ENCODE peak calls at places on chromosome X, in ten cellular contexts. One of them, this sample, is unnamed.

GRCh38 chrX:15146515-15146914 is 123.4 kb downstream of the ASB9 start:
- DNase-seq in AG10803: peak; percentile 5
- DNase-seq in PC-3: peak; percentile 58
- DNase-seq in GM10248: no peak
- DNase-seq in pancreas: no peak
- DNase-seq in astrocyte of the cerebellum: no peak
- DNase-seq in endothelial cell: peak; percentile 39
- DNase-seq in glutamatergic neuron: peak; percentile 44
- DNase-seq in Calu3: peak; percentile 9
- DNase-seq in fibroblast of lung: no peak
- DNase-seq in this sample: peak; percentile 37

GRCh38 chrX:129755779-129756650 is 17.2 kb downstream of the XPNPEP2 start:
- DNase-seq in fibroblast of lung: no peak
- DNase-seq in PC-3: no peak
- DNase-seq in GM10248: peak; percentile 45
- DNase-seq in AG10803: no peak
- DNase-seq in astrocyte of the cerebellum: no peak
- DNase-seq in pancreas: no peak
- DNase-seq in endothelial cell: no peak
- DNase-seq in Calu3: no peak
- DNase-seq in glutamatergic neuron: no peak
- DNase-seq in this sample: no peak

GRCh38 chrX:54695231-54695630 is 102.8 kb downstream of the ITIH6 start:
- DNase-seq in PC-3: peak; percentile 63
- DNase-seq in AG10803: no peak
- DNase-seq in GM10248: no peak
- DNase-seq in pancreas: no peak
- DNase-seq in glutamatergic neuron: no peak
- DNase-seq in astrocyte of the cerebellum: no peak
- DNase-seq in fibroblast of lung: no peak
- DNase-seq in Calu3: no peak
- DNase-seq in endothelial cell: no peak
- DNase-seq in this sample: no peak

GRCh38 chrX:118182050-118182449 is 65.4 kb upstream of the KLHL13 start:
- DNase-seq in Calu3: no peak
- DNase-seq in glutamatergic neuron: no peak
- DNase-seq in AG10803: no peak
- DNase-seq in GM10248: no peak
- DNase-seq in astrocyte of the cerebellum: no peak
- DNase-seq in pancreas: no peak
- DNase-seq in fibroblast of lung: peak; percentile 48
- DNase-seq in PC-3: no peak
- DNase-seq in endothelial cell: no peak
- DNase-seq in this sample: no peak

GRCh38 chrX:107827137-107827831 is 1.6 kb downstream of the MID2 start:
- DNase-seq in endothelial cell: no peak
- DNase-seq in glutamatergic neuron: no peak
- DNase-seq in astrocyte of the cerebellum: no peak
- DNase-seq in Calu3: no peak
- DNase-seq in GM10248: no peak
- DNase-seq in fibroblast of lung: no peak
- DNase-seq in AG10803: no peak
- DNase-seq in pancreas: no peak
- DNase-seq in PC-3: no peak
- DNase-seq in this sample: no peak

GRCh38 chrX:152601848-152602616 is 35.7 kb upstream of the GABRQ start:
- DNase-seq in Calu3: peak; percentile 1
- DNase-seq in endothelial cell: peak; percentile 2
- DNase-seq in astrocyte of the cerebellum: no peak
- DNase-seq in pancreas: no peak
- DNase-seq in GM10248: no peak
- DNase-seq in fibroblast of lung: peak; percentile 66
- DNase-seq in PC-3: peak; percentile 37
- DNase-seq in glutamatergic neuron: no peak
- DNase-seq in AG10803: no peak
- DNase-seq in this sample: no peak

GRCh38 chrX:114582698-114583395 is 1.0 kb upstream of the HTR2C start:
- DNase-seq in GM10248: no peak
- DNase-seq in PC-3: no peak
- DNase-seq in glutamatergic neuron: peak; percentile 17
- DNase-seq in pancreas: no peak
- DNase-seq in AG10803: no peak
- DNase-seq in fibroblast of lung: no peak
- DNase-seq in astrocyte of the cerebellum: no peak
- DNase-seq in Calu3: no peak
- DNase-seq in endothelial cell: no peak
- DNase-seq in this sample: peak; percentile 1

GRCh38 chrX:32530802-32531403 is 680.4 kb downstream of the DMD start:
- DNase-seq in AG10803: peak; percentile 14
- DNase-seq in GM10248: peak; percentile 12
- DNase-seq in PC-3: peak; percentile 55
- DNase-seq in glutamatergic neuron: no peak
- DNase-seq in endothelial cell: peak; percentile 5
- DNase-seq in fibroblast of lung: peak; percentile 14
- DNase-seq in astrocyte of the cerebellum: peak; percentile 24
- DNase-seq in Calu3: peak; percentile 13
- DNase-seq in pancreas: peak; percentile 17
- DNase-seq in this sample: peak; percentile 36

GRCh38 chrX:115531818-115532403 is 29.1 kb upstream of the PLS3 start:
- DNase-seq in astrocyte of the cerebellum: no peak
- DNase-seq in Calu3: peak; percentile 7
- DNase-seq in endothelial cell: no peak
- DNase-seq in glutamatergic neuron: no peak
- DNase-seq in fibroblast of lung: peak; percentile 51
- DNase-seq in AG10803: peak; percentile 24
- DNase-seq in PC-3: peak; percentile 80
- DNase-seq in pancreas: no peak
- DNase-seq in GM10248: no peak
- DNase-seq in this sample: no peak

GRCh38 chrX:47571215-47571614 is 10.2 kb downstream of the ARAF start:
- DNase-seq in astrocyte of the cerebellum: no peak
- DNase-seq in fibroblast of lung: no peak
- DNase-seq in Calu3: no peak
- DNase-seq in endothelial cell: no peak
- DNase-seq in AG10803: no peak
- DNase-seq in PC-3: no peak
- DNase-seq in GM10248: peak; percentile 1
- DNase-seq in glutamatergic neuron: no peak
- DNase-seq in pancreas: no peak
- DNase-seq in this sample: no peak

GRCh38 chrX:7149421-7149820 is 1.5 kb upstream of the PUDP start:
- DNase-seq in AG10803: no peak
- DNase-seq in pancreas: no peak
- DNase-seq in fibroblast of lung: no peak
- DNase-seq in astrocyte of the cerebellum: no peak
- DNase-seq in glutamatergic neuron: no peak
- DNase-seq in GM10248: peak; percentile 21
- DNase-seq in Calu3: no peak
- DNase-seq in PC-3: no peak
- DNase-seq in endothelial cell: no peak
- DNase-seq in this sample: no peak

GRCh38 chrX:70554081-70554480 is 109.4 kb downstream of the DLG3 start:
- DNase-seq in GM10248: no peak
- DNase-seq in Calu3: no peak
- DNase-seq in PC-3: peak; percentile 59
- DNase-seq in endothelial cell: no peak
- DNase-seq in glutamatergic neuron: no peak
- DNase-seq in AG10803: peak; percentile 42
- DNase-seq in astrocyte of the cerebellum: peak; percentile 2
- DNase-seq in fibroblast of lung: peak; percentile 6
- DNase-seq in pancreas: no peak
- DNase-seq in this sample: no peak

GRCh38 chrX:123833387-123833786 is 26.5 kb upstream of the XIAP start:
- DNase-seq in fibroblast of lung: peak; percentile 15
- DNase-seq in endothelial cell: peak; percentile 53
- DNase-seq in GM10248: peak; percentile 65
- DNase-seq in astrocyte of the cerebellum: no peak
- DNase-seq in AG10803: no peak
- DNase-seq in PC-3: peak; percentile 83
- DNase-seq in glutamatergic neuron: peak; percentile 34
- DNase-seq in Calu3: peak; percentile 70
- DNase-seq in pancreas: peak; percentile 34
- DNase-seq in this sample: peak; percentile 38

GRCh38 chrX:153371256-153371655 is 29.9 kb downstream of the PNMA6E start:
- DNase-seq in astrocyte of the cerebellum: peak; percentile 20
- DNase-seq in endothelial cell: no peak
- DNase-seq in fibroblast of lung: peak; percentile 39
- DNase-seq in pancreas: no peak
- DNase-seq in GM10248: no peak
- DNase-seq in glutamatergic neuron: no peak
- DNase-seq in PC-3: no peak
- DNase-seq in AG10803: no peak
- DNase-seq in Calu3: no peak
- DNase-seq in this sample: no peak

GRCh38 chrX:105837227-105837626 is 14.9 kb downstream of the NRK start:
- DNase-seq in pancreas: peak; percentile 21
- DNase-seq in AG10803: peak; percentile 16
- DNase-seq in astrocyte of the cerebellum: peak; percentile 92
- DNase-seq in endothelial cell: no peak
- DNase-seq in PC-3: peak; percentile 90
- DNase-seq in fibroblast of lung: peak; percentile 88
- DNase-seq in Calu3: no peak
- DNase-seq in glutamatergic neuron: no peak
- DNase-seq in GM10248: no peak
- DNase-seq in this sample: no peak

DNA sequence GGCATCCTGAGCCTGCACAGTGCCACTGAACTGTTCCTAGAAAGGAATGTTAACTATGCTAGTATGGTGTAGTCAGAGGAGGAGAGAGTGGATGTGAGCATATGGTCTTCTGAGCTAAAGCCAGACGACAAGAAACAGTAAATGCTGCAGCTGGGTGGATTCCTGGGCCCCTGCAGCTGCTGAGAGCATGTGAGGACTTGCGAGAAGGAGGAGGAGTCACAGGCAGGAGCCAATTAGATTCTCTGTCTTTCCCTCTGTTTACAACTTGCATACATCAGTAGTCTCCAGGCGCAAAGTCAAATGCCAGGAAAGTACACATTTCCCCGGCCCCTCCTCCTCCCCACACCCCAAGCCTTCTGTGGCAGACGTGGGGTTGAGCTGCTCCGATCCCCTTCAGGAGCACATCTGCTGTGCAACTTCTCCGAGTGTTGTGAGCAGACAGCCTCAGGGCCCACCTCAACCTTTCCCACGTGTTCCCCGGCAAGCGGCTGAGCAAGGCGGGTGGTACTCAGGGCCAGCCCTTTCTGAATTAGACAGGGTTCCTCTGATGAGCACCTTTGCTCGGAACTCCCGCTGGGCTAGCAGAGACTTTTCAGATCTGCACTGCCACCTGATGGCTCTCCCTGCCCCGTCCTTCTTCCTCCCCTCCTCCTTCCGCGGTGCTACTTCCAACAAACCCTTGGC is 108.7 kb upstream of the ATP6AP2 start:
- DNase-seq in endothelial cell: no peak
- DNase-seq in PC-3: peak; percentile 29
- DNase-seq in GM10248: peak; percentile 30
- DNase-seq in astrocyte of the cerebellum: peak; percentile 43
- DNase-seq in glutamatergic neuron: no peak
- DNase-seq in fibroblast of lung: peak; percentile 83
- DNase-seq in pancreas: peak; percentile 38
- DNase-seq in AG10803: peak; percentile 89
- DNase-seq in Calu3: peak; percentile 3
- DNase-seq in this sample: no peak
- TF ChIP-seq CTCF in endothelial cell: no peak
- TF ChIP-seq CTCF in PC-3: peak; percentile 46
- TF ChIP-seq CTCF in GM10248: peak; percentile 24
- TF ChIP-seq CTCF in astrocyte of the cerebellum: no peak
- TF ChIP-seq CTCF in glutamatergic neuron: no peak
- TF ChIP-seq CTCF in fibroblast of lung: no peak
- TF ChIP-seq CTCF in pancreas: no peak
- TF ChIP-seq CTCF in AG10803: no peak
- TF ChIP-seq CTCF in Calu3: no peak
- TF ChIP-seq CTCF in this sample: no peak

DNA sequence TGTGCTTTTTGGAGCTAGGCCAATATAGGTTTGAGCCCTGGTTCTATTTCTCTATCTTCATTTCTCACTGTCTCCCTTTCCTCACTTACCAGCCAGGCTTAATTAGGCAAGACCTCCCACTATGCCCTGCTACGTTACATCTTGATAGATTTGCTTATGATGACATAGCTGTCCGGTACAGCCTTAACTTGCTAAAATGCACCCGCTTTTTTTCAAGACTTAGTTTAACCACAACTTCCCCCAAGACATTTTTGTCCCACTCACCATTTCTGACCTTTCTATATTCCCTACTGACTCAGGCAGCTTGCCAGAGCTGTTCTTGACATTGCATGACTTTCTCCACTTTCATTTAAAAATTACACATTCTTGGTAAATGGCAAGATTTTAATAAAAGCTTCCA is 152.6 kb downstream of the MID1 start:
- DNase-seq in fibroblast of lung: peak; percentile 77
- DNase-seq in Calu3: no peak
- DNase-seq in endothelial cell: no peak
- DNase-seq in PC-3: no peak
- DNase-seq in glutamatergic neuron: no peak
- DNase-seq in astrocyte of the cerebellum: peak; percentile 15
- DNase-seq in GM10248: no peak
- DNase-seq in pancreas: no peak
- DNase-seq in AG10803: peak; percentile 25
- DNase-seq in this sample: no peak
- TF ChIP-seq CTCF in fibroblast of lung: no peak
- TF ChIP-seq CTCF in Calu3: no peak
- TF ChIP-seq CTCF in endothelial cell: no peak
- TF ChIP-seq CTCF in PC-3: no peak
- TF ChIP-seq CTCF in glutamatergic neuron: no peak
- TF ChIP-seq CTCF in astrocyte of the cerebellum: no peak
- TF ChIP-seq CTCF in GM10248: no peak
- TF ChIP-seq CTCF in pancreas: no peak
- TF ChIP-seq CTCF in AG10803: no peak
- TF ChIP-seq CTCF in this sample: no peak

GRCh38 chrX:147476008-147476407 is 435.7 kb upstream of the FMR1 start:
- DNase-seq in Calu3: peak; percentile 8
- DNase-seq in glutamatergic neuron: peak; percentile 13
- DNase-seq in astrocyte of the cerebellum: no peak
- DNase-seq in fibroblast of lung: no peak
- DNase-seq in GM10248: peak; percentile 1
- DNase-seq in pancreas: no peak
- DNase-seq in endothelial cell: peak; percentile 37
- DNase-seq in AG10803: no peak
- DNase-seq in PC-3: peak; percentile 35
- DNase-seq in this sample: peak; percentile 1
- TF ChIP-seq CTCF in Calu3: no peak
- TF ChIP-seq CTCF in glutamatergic neuron: peak; percentile 18
- TF ChIP-seq CTCF in astrocyte of the cerebellum: no peak
- TF ChIP-seq CTCF in fibroblast of lung: no peak
- TF ChIP-seq CTCF in GM10248: peak; percentile 19
- TF ChIP-seq CTCF in pancreas: no peak
- TF ChIP-seq CTCF in endothelial cell: no peak
- TF ChIP-seq CTCF in AG10803: peak; percentile 10
- TF ChIP-seq CTCF in PC-3: peak; percentile 48
- TF ChIP-seq CTCF in this sample: peak; percentile 57

DNA sequence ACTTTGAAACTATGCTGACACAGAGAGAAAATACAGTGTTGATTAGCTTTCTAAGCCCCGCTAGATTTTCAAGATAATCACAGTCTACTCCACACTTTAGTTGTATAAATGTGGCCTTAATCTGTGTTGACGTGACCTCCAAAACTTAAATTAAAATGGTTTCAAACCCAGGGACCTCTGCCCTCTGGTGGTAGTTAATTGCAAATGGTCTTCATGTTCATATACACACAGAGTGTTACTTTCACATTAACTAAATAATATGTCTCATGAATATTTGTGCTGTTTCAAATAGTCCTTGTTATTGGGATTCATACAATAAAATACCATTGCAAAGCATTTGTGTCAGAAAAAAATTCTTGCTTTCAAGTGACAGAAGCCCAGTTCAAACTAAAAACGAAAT is 64.3 kb downstream of the TASL start:
- DNase-seq in glutamatergic neuron: no peak
- DNase-seq in PC-3: peak; percentile 31
- DNase-seq in astrocyte of the cerebellum: no peak
- DNase-seq in AG10803: no peak
- DNase-seq in pancreas: no peak
- DNase-seq in fibroblast of lung: no peak
- DNase-seq in endothelial cell: no peak
- DNase-seq in Calu3: no peak
- DNase-seq in GM10248: no peak
- DNase-seq in this sample: no peak
- TF ChIP-seq CTCF in glutamatergic neuron: peak; percentile 70
- TF ChIP-seq CTCF in PC-3: peak; percentile 75
- TF ChIP-seq CTCF in astrocyte of the cerebellum: peak; percentile 47
- TF ChIP-seq CTCF in AG10803: peak; percentile 43
- TF ChIP-seq CTCF in pancreas: peak; percentile 40
- TF ChIP-seq CTCF in fibroblast of lung: peak; percentile 22
- TF ChIP-seq CTCF in endothelial cell: peak; percentile 53
- TF ChIP-seq CTCF in Calu3: peak; percentile 29
- TF ChIP-seq CTCF in GM10248: peak; percentile 23
- TF ChIP-seq CTCF in this sample: peak; percentile 71